ENCODE peak calls at places on chromosomes 2 and 18, in eight cellular contexts. X is HepG2, R is neural progenitor cell, N is fibroblast of lung, F is astrocyte, C is mammary epithelial cell, P is keratinocyte, T is GM23248. Y is an unnamed sample. For H3K27me3, the result is how much of the 10 kb centered on the place peaks cover.

GRCh38 chr2:127122351-127123027 is 15.5 kb upstream of the BIN1 start:
- DNase-seq in R (no peak), C (no peak), P (no peak), T (no peak), F (no peak), N (no peak), X (no peak), Y (no peak)

GRCh38 chr2:3289526-3289925 is 88.1 kb downstream of the EIPR1 start:
- DNase-seq in R (no peak), F (no peak), X (no peak), P (no peak), C (no peak), N (no peak), T (no peak), Y (no peak)

GRCh38 chr2:200705305-200705985 is 106.3 kb upstream of the BZW1 start:
- DNase-seq in C (peak), X (peak), T (no peak), P (no peak), N (peak), F (peak), R (peak), Y (no peak)

GRCh38 chr2:181573140-181573736 is 83.7 kb downstream of the CERKL start:
- DNase-seq in X (peak), P (no peak), F (peak), C (peak), N (peak), R (peak), T (peak), Y (peak)

GRCh38 chr18:59961086-59961485 is 61.3 kb downstream of the PMAIP1 start:
- DNase-seq in N (no peak), C (peak), T (no peak), R (no peak), F (no peak), X (no peak), P (no peak), Y (no peak)

GRCh38 chr2:232588680-232589585 is 38.4 kb downstream of the EIF4E2 start:
- DNase-seq in T (peak), N (peak), C (peak), P (peak), X (no peak), R (no peak), F (peak), Y (peak)

GRCh38 chr2:41234093-41234492 is 782.2 kb upstream of the SLC8A1 start:
- DNase-seq in P (no peak), F (no peak), X (no peak), T (no peak), N (no peak), C (no peak), R (peak), Y (no peak)

GRCh38 chr2:235605306-235605998 is 111.6 kb downstream of the AGAP1 start:
- DNase-seq in N (peak), X (no peak), P (peak), F (peak), C (peak), T (peak), R (peak), Y (no peak)

GRCh38 chr2:38113999-38114708 is 38.2 kb upstream of the CYP1B1 start:
- DNase-seq in T (peak), F (peak), N (peak), X (no peak), R (no peak), C (no peak), P (no peak), Y (no peak)

GRCh38 chr18:12098389-12098788 is 4.7 kb downstream of the ANKRD62 start:
- DNase-seq in X (no peak), R (no peak), T (no peak), C (no peak), N (no peak), F (no peak), P (no peak), Y (no peak)

GRCh38 chr2:160429248-160430000 is 64.2 kb downstream of the RBMS1 start:
- DNase-seq in X (peak), T (peak), P (no peak), N (peak), R (peak), C (peak), F (peak), Y (no peak)

GRCh38 chr2:9082158-9082557 is 78.7 kb upstream of the MBOAT2 start:
- DNase-seq in P (no peak), C (peak), T (no peak), F (no peak), R (no peak), X (no peak), N (no peak), Y (no peak)

GRCh38 chr2:216535454-216535995 is 36.9 kb downstream of the RPL37A start:
- DNase-seq in N (peak), P (no peak), X (peak), R (no peak), T (peak), C (peak), F (peak), Y (peak)
- H3K4me3 ChIP-seq in N (no peak), P (no peak), X (peak), R (no peak), T (peak), C (no peak), F (no peak), Y (no peak)

DNA sequence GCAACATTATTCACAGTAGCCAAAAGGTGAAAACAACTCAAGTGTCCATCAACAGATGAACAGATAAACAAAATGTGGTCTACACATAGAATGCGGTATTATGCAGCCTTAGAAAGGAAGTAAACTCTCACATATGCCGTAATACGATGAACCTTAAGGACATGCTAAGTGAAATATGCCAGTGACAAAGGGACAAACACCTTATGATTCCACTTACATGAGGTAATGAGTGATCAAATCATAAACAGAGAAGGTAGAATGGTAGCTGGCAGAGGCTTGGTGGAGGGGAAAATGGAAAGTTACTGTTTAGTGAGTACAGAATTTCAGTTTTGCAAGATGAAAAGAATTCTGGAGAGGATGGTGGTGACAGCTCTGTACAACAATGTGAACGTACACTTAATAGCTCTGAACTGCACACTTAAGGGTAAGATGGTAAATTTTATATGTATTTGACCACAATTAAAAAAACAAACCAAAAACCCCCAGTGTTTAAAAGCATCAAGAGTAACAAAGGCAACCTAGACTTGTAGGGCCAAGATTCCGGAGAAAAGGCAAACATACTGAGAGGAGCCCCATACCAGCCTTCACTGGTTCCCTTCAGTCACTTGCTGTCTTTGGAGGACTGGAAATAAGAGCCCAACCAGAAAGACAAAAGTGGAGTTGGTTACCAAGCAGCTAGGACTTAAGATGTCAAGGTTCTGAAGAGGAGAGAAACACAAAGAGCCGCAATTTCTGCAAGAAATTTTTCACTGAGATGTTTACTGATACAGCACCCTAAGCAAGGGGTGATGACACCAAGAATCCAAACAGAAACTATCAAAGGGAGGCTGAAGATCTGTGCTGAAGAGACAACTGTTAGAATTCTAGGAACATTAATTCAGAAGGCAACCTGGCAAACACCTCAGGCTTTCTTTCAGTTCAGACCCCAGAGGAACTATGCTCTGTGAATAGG is 61.3 kb downstream of the CUL3 start:
- DNase-seq in X (no peak), P (no peak), F (peak), N (no peak), C (no peak), R (no peak), T (no peak), Y (no peak)
- H3K4me2 ChIP-seq in X (no peak), P (no peak), F (no peak), N (peak), C (no peak), R (no peak), T (no peak), Y (no peak)

DNA sequence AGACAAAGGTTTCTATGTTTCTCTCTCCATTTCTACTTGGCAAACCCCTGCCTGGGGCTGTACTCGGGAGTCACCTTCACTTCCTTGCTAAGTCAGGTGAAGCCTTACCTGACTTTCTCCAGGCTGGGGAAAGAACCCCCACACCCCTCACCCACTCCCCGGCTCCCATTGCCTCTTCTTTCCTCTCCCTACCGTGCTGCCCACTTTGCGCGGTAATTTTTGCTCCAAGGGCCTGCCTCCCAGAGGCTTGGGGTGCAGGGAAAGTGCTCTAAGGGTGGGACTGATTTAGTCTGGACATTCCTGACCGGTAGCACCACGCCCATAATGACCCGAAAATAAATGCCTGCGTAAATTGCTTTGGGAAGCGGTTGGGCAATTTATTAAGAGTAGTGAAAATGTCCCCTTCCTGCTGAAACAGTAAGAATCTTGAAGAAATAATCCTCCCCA is 49.1 kb upstream of the ATP6V1B1 start:
- DNase-seq in N (no peak), P (no peak), T (no peak), X (no peak), R (peak), F (no peak), C (no peak), Y (no peak)
- H3K27me3 ChIP-seq in N (under half), P (half or more), T (half or more), X (under half), R (half or more), F (half or more), C (under half), Y (under half)

DNA sequence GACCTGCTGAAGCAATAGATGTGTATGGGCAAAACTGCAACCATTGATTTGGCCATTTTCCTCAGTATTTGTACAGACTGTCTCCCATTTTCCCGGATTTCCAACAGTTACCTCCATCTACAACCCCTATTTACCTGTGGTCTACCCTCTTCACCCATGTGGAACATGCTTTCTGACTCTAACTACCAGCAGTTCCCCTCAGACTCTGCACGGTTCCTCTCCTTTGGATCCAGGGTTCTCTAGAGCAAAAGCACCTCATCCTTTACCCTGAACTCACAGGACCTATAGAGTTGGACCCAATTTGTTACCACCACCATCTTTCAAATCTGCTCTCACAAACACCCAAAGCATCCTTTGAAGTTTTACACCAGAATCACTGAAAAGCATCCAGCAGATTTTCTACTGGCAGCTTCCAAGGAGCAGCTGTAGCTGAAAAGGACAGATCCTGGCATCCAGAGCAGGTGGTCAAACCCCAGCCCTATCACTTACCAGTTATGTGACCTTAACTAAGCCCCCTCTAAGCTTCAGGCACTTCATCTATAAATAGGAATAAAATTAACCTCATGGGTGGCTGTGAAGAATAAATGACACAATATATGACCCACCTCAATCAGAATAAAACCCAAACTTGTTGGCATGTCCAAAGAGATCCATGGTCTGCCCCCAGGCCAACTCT is 15.3 kb downstream of the CYTIP start:
- DNase-seq in X (no peak), N (no peak), C (no peak), P (no peak), R (no peak), T (no peak), F (no peak), Y (no peak)
- H3K4me3 ChIP-seq in X (no peak), N (no peak), C (no peak), P (no peak), R (no peak), T (no peak), F (no peak), Y (no peak)

GRCh38 chr2:63741884-63742583 is 99.7 kb upstream of the UGP2 start:
- DNase-seq in C (peak), F (peak), P (no peak), T (peak), N (no peak), X (no peak), R (no peak), Y (no peak)
- H3K4me2 ChIP-seq in C (peak), F (peak), P (peak), T (peak), N (no peak), X (no peak), R (no peak), Y (no peak)

GRCh38 chr2:157327621-157328102 is 2.0 kb upstream of the ERMN start:
- DNase-seq in C (peak), R (peak), F (peak), T (peak), N (peak), P (peak), X (peak), Y (peak)

GRCh38 chr2:157327200-157327599 is 1.6 kb upstream of the ERMN start:
- DNase-seq in X (no peak), C (no peak), N (no peak), T (no peak), R (no peak), P (no peak), F (no peak), Y (no peak)

GRCh38 chr2:157328133-157328532 is 2.5 kb upstream of the ERMN start:
- DNase-seq in R (no peak), X (no peak), T (no peak), F (no peak), P (no peak), N (no peak), C (no peak), Y (no peak)

GRCh38 chr2:157325786-157326185 is at the start of gene ERMN:
- DNase-seq in C (no peak), R (peak), T (no peak), P (no peak), N (no peak), X (no peak), F (no peak), Y (no peak)

DNA sequence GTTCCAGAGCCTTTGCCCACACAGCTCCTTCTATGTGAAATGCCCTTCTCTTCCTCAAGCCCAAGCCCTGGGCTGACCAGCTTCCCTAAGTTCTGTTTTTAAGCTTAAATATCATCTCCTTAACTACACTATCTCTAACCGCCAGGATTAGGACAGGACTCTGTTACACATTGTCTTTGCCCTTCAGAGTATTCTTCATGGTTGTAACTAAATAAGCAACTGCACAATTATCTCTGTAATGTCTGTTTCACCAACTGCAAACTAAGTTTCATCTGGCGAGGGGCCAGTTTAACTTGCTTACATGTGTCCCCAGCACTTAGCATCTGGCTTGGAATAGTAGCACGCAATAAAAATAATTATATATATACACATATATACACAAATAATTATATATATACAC is 1.1 kb upstream of the ERMN start:
- DNase-seq in N (no peak), C (no peak), P (no peak), F (no peak), T (no peak), X (no peak), R (peak), Y (no peak)
- H3K27me3 ChIP-seq in N (under half), C (under half), P (under half), F (under half), T (under half), X (under half), R (under half), Y (under half)